ENCODE peak calls at places on chromosomes 12 and 14, in seven cellular contexts. One of them, this sample, is unnamed. For H3K4me1 and H3K27me3, the result is how much of the 10 kb centered on the place peaks cover.

GRCh38 chr12:52798003-52798670 is 2.2 kb upstream of the KRT3 start:
- DNase-seq in astrocyte: peak
- DNase-seq in osteoblast: peak
- DNase-seq in uterus: no peak
- DNase-seq in psoas muscle: no peak
- DNase-seq in heart left ventricle: no peak
- DNase-seq in CD8-positive, alpha-beta T cell: no peak
- DNase-seq in this sample: no peak

GRCh38 chr12:119235352-119235751 is 56.6 kb downstream of the HSPB8 start:
- DNase-seq in astrocyte: no peak
- DNase-seq in osteoblast: no peak
- DNase-seq in uterus: no peak
- DNase-seq in psoas muscle: no peak
- DNase-seq in heart left ventricle: no peak
- DNase-seq in CD8-positive, alpha-beta T cell: no peak
- DNase-seq in this sample: no peak

GRCh38 chr12:85711735-85712390 is 124.3 kb downstream of the RASSF9 start:
- DNase-seq in astrocyte: no peak
- DNase-seq in osteoblast: no peak
- DNase-seq in uterus: peak
- DNase-seq in psoas muscle: peak
- DNase-seq in heart left ventricle: no peak
- DNase-seq in CD8-positive, alpha-beta T cell: no peak
- DNase-seq in this sample: no peak

GRCh38 chr12:55736780-55737580 is 5.9 kb upstream of the GDF11 start:
- DNase-seq in astrocyte: no peak
- DNase-seq in osteoblast: peak
- DNase-seq in uterus: no peak
- DNase-seq in psoas muscle: peak
- DNase-seq in heart left ventricle: peak
- DNase-seq in CD8-positive, alpha-beta T cell: no peak
- DNase-seq in this sample: peak

GRCh38 chr14:99698236-99698635 is 14.1 kb downstream of the CYP46A1 start:
- DNase-seq in astrocyte: no peak
- DNase-seq in osteoblast: no peak
- DNase-seq in uterus: no peak
- DNase-seq in psoas muscle: no peak
- DNase-seq in heart left ventricle: no peak
- DNase-seq in CD8-positive, alpha-beta T cell: no peak
- DNase-seq in this sample: no peak

GRCh38 chr12:119803391-119803791 is 73.7 kb downstream of the CIT start:
- DNase-seq in astrocyte: peak
- DNase-seq in osteoblast: no peak
- DNase-seq in uterus: no peak
- DNase-seq in psoas muscle: no peak
- DNase-seq in heart left ventricle: no peak
- DNase-seq in CD8-positive, alpha-beta T cell: no peak
- DNase-seq in this sample: no peak

GRCh38 chr14:100202712-100203111 is 36.2 kb upstream of the YY1 start:
- DNase-seq in astrocyte: no peak
- DNase-seq in osteoblast: no peak
- DNase-seq in uterus: no peak
- DNase-seq in psoas muscle: no peak
- DNase-seq in heart left ventricle: no peak
- DNase-seq in CD8-positive, alpha-beta T cell: no peak
- DNase-seq in this sample: no peak

GRCh38 chr12:53932915-53933314 is 5.7 kb upstream of the HOXC13 start:
- DNase-seq in astrocyte: no peak
- DNase-seq in osteoblast: no peak
- DNase-seq in uterus: no peak
- DNase-seq in psoas muscle: no peak
- DNase-seq in heart left ventricle: no peak
- DNase-seq in CD8-positive, alpha-beta T cell: no peak
- DNase-seq in this sample: no peak

GRCh38 chr12:45232146-45232731 is 16.3 kb downstream of the ANO6 start:
- DNase-seq in astrocyte: no peak
- DNase-seq in osteoblast: no peak
- DNase-seq in uterus: no peak
- DNase-seq in psoas muscle: no peak
- DNase-seq in heart left ventricle: no peak
- DNase-seq in CD8-positive, alpha-beta T cell: no peak
- DNase-seq in this sample: no peak

GRCh38 chr12:45231515-45232145 is 15.7 kb downstream of the ANO6 start:
- DNase-seq in astrocyte: peak
- DNase-seq in osteoblast: no peak
- DNase-seq in uterus: no peak
- DNase-seq in psoas muscle: no peak
- DNase-seq in heart left ventricle: no peak
- DNase-seq in CD8-positive, alpha-beta T cell: no peak
- DNase-seq in this sample: no peak

GRCh38 chr12:45234134-45234865 is 18.4 kb downstream of the ANO6 start:
- DNase-seq in astrocyte: peak
- DNase-seq in osteoblast: peak
- DNase-seq in uterus: peak
- DNase-seq in psoas muscle: no peak
- DNase-seq in heart left ventricle: no peak
- DNase-seq in CD8-positive, alpha-beta T cell: no peak
- DNase-seq in this sample: no peak

GRCh38 chr12:45232771-45233372 is 17.0 kb downstream of the ANO6 start:
- DNase-seq in astrocyte: peak
- DNase-seq in osteoblast: peak
- DNase-seq in uterus: peak
- DNase-seq in psoas muscle: peak
- DNase-seq in heart left ventricle: no peak
- DNase-seq in CD8-positive, alpha-beta T cell: no peak
- DNase-seq in this sample: no peak

GRCh38 chr12:45235087-45236025 is 19.5 kb downstream of the ANO6 start:
- DNase-seq in astrocyte: peak
- DNase-seq in osteoblast: no peak
- DNase-seq in uterus: peak
- DNase-seq in psoas muscle: peak
- DNase-seq in heart left ventricle: no peak
- DNase-seq in CD8-positive, alpha-beta T cell: no peak
- DNase-seq in this sample: peak
- H3K4me1 ChIP-seq in astrocyte: under half
- H3K4me1 ChIP-seq in osteoblast: half or more
- H3K4me1 ChIP-seq in uterus: under half
- H3K4me1 ChIP-seq in psoas muscle: half or more
- H3K4me1 ChIP-seq in heart left ventricle: under half
- H3K4me1 ChIP-seq in CD8-positive, alpha-beta T cell: under half
- H3K4me1 ChIP-seq in this sample: under half

GRCh38 chr14:88189040-88189839 is 133.8 kb downstream of the KCNK10 start:
- DNase-seq in astrocyte: peak
- DNase-seq in osteoblast: peak
- DNase-seq in uterus: peak
- DNase-seq in psoas muscle: no peak
- DNase-seq in heart left ventricle: no peak
- DNase-seq in CD8-positive, alpha-beta T cell: no peak
- DNase-seq in this sample: peak
- H3K27ac ChIP-seq in astrocyte: no peak
- H3K27ac ChIP-seq in osteoblast: no peak
- H3K27ac ChIP-seq in uterus: no peak
- H3K27ac ChIP-seq in psoas muscle: no peak
- H3K27ac ChIP-seq in heart left ventricle: no peak
- H3K27ac ChIP-seq in CD8-positive, alpha-beta T cell: no peak
- H3K27ac ChIP-seq in this sample: peak

GRCh38 chr12:123754041-123754757 is 7.9 kb upstream of the DNAH10 start:
- DNase-seq in astrocyte: no peak
- DNase-seq in osteoblast: no peak
- DNase-seq in uterus: no peak
- DNase-seq in psoas muscle: no peak
- DNase-seq in heart left ventricle: no peak
- DNase-seq in CD8-positive, alpha-beta T cell: no peak
- DNase-seq in this sample: no peak
- H3K27me3 ChIP-seq in astrocyte: under half
- H3K27me3 ChIP-seq in osteoblast: under half
- H3K27me3 ChIP-seq in uterus: under half
- H3K27me3 ChIP-seq in psoas muscle: under half
- H3K27me3 ChIP-seq in heart left ventricle: under half
- H3K27me3 ChIP-seq in CD8-positive, alpha-beta T cell: under half
- H3K27me3 ChIP-seq in this sample: under half

DNA sequence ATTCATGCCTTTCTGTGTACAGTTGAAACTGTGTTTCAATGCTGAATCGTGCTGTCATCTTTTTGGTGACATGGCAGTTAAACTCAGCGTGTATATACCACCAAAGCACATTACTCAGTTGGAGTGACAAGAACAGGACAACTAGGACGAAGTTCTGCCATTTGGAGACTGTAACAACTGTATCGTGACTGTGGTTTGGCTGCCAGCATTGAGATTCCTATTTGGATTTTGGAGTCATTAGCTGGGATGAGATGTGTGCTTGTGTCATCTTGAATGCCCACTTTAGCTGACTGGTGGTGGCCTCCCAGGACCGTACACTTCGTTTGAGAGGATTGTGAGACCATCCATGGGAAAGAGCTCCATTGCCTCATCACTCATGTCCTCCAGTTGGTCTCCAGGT is 42.9 kb downstream of the FBXL14 start:
- DNase-seq in astrocyte: no peak
- DNase-seq in osteoblast: no peak
- DNase-seq in uterus: no peak
- DNase-seq in psoas muscle: no peak
- DNase-seq in heart left ventricle: no peak
- DNase-seq in CD8-positive, alpha-beta T cell: no peak
- DNase-seq in this sample: no peak
- H3K4me1 ChIP-seq in astrocyte: under half
- H3K4me1 ChIP-seq in osteoblast: under half
- H3K4me1 ChIP-seq in uterus: under half
- H3K4me1 ChIP-seq in psoas muscle: under half
- H3K4me1 ChIP-seq in heart left ventricle: under half
- H3K4me1 ChIP-seq in CD8-positive, alpha-beta T cell: under half
- H3K4me1 ChIP-seq in this sample: under half

This sample was measured in pancreas.